ENCODE peak calls at places on chromosomes 5 and 9, in nine cellular contexts. One of them, this sample, is unnamed.

GRCh38 chr9:37989632-37990155 is 79.3 kb downstream of the SHB start:
- DNase-seq in A549: no peak
- DNase-seq in HepG2: no peak
- DNase-seq in K562: no peak
- DNase-seq in HCT116: no peak
- DNase-seq in H1: no peak
- DNase-seq in SK-N-SH: no peak
- DNase-seq in GM12878: no peak
- DNase-seq in NB4: no peak
- DNase-seq in this sample: no peak

GRCh38 chr9:119004618-119004990 is 364.6 kb downstream of the BRINP1 start:
- DNase-seq in A549: peak; percentile 5
- DNase-seq in HepG2: peak; percentile 12
- DNase-seq in K562: no peak
- DNase-seq in HCT116: no peak
- DNase-seq in H1: no peak
- DNase-seq in SK-N-SH: no peak
- DNase-seq in GM12878: no peak
- DNase-seq in NB4: no peak
- DNase-seq in this sample: no peak

GRCh38 chr5:54895816-54896341 is 89.5 kb downstream of the ESM1 start:
- DNase-seq in A549: peak; percentile 49
- DNase-seq in HepG2: peak; percentile 28
- DNase-seq in K562: peak; percentile 47
- DNase-seq in HCT116: peak; percentile 39
- DNase-seq in H1: no peak
- DNase-seq in SK-N-SH: peak; percentile 36
- DNase-seq in GM12878: no peak
- DNase-seq in NB4: peak; percentile 42
- DNase-seq in this sample: peak; percentile 17

GRCh38 chr9:99040911-99041582 is 63.9 kb upstream of the TGFBR1 start:
- DNase-seq in A549: peak; percentile 5
- DNase-seq in HepG2: no peak
- DNase-seq in K562: no peak
- DNase-seq in HCT116: no peak
- DNase-seq in H1: no peak
- DNase-seq in SK-N-SH: no peak
- DNase-seq in GM12878: no peak
- DNase-seq in NB4: peak; percentile 95
- DNase-seq in this sample: no peak

GRCh38 chr9:19445452-19445851 is 36.6 kb downstream of the ACER2 start:
- DNase-seq in A549: no peak
- DNase-seq in HepG2: no peak
- DNase-seq in K562: no peak
- DNase-seq in HCT116: no peak
- DNase-seq in H1: no peak
- DNase-seq in SK-N-SH: no peak
- DNase-seq in GM12878: no peak
- DNase-seq in NB4: no peak
- DNase-seq in this sample: no peak

GRCh38 chr9:137306546-137307254 is 4.6 kb upstream of the NRARP start:
- DNase-seq in A549: no peak
- DNase-seq in HepG2: no peak
- DNase-seq in K562: no peak
- DNase-seq in HCT116: no peak
- DNase-seq in H1: no peak
- DNase-seq in SK-N-SH: peak; percentile 27
- DNase-seq in GM12878: no peak
- DNase-seq in NB4: no peak
- DNase-seq in this sample: no peak

GRCh38 chr5:14743601-14744295 is 79.2 kb downstream of the OTULIN start:
- DNase-seq in A549: no peak
- DNase-seq in HepG2: no peak
- DNase-seq in K562: no peak
- DNase-seq in HCT116: no peak
- DNase-seq in H1: no peak
- DNase-seq in SK-N-SH: no peak
- DNase-seq in GM12878: no peak
- DNase-seq in NB4: no peak
- DNase-seq in this sample: no peak

GRCh38 chr5:154159343-154159742 is 31.2 kb upstream of the GALNT10 start:
- DNase-seq in A549: no peak
- DNase-seq in HepG2: no peak
- DNase-seq in K562: no peak
- DNase-seq in HCT116: no peak
- DNase-seq in H1: no peak
- DNase-seq in SK-N-SH: no peak
- DNase-seq in GM12878: no peak
- DNase-seq in NB4: no peak
- DNase-seq in this sample: no peak

GRCh38 chr9:84669293-84670105 is at the start of gene NTRK2:
- DNase-seq in A549: peak; percentile 17
- DNase-seq in HepG2: no peak
- DNase-seq in K562: no peak
- DNase-seq in HCT116: no peak
- DNase-seq in H1: peak; percentile 72
- DNase-seq in SK-N-SH: peak; percentile 65
- DNase-seq in GM12878: no peak
- DNase-seq in NB4: no peak
- DNase-seq in this sample: peak; percentile 54

GRCh38 chr5:55533806-55534435 is 843 bp downstream of the PLPP1 start:
- DNase-seq in A549: peak; percentile 45
- DNase-seq in HepG2: peak; percentile 54
- DNase-seq in K562: no peak
- DNase-seq in HCT116: no peak
- DNase-seq in H1: no peak
- DNase-seq in SK-N-SH: peak; percentile 81
- DNase-seq in GM12878: peak; percentile 9
- DNase-seq in NB4: no peak
- DNase-seq in this sample: no peak

GRCh38 chr5:72281764-72282499 is 38.1 kb downstream of the MRPS27 start:
- DNase-seq in A549: peak; percentile 56
- DNase-seq in HepG2: peak; percentile 35
- DNase-seq in K562: peak; percentile 64
- DNase-seq in HCT116: peak; percentile 45
- DNase-seq in H1: no peak
- DNase-seq in SK-N-SH: peak; percentile 45
- DNase-seq in GM12878: no peak
- DNase-seq in NB4: peak; percentile 4
- DNase-seq in this sample: no peak

GRCh38 chr5:128254789-128255188 is 171.2 kb downstream of the SLC12A2 start:
- DNase-seq in A549: no peak
- DNase-seq in HepG2: no peak
- DNase-seq in K562: no peak
- DNase-seq in HCT116: no peak
- DNase-seq in H1: no peak
- DNase-seq in SK-N-SH: no peak
- DNase-seq in GM12878: no peak
- DNase-seq in NB4: no peak
- DNase-seq in this sample: no peak

GRCh38 chr5:71932649-71933338 is 174.5 kb upstream of the MAP1B start:
- DNase-seq in A549: peak; percentile 93
- DNase-seq in HepG2: peak; percentile 76
- DNase-seq in K562: peak; percentile 72
- DNase-seq in HCT116: peak; percentile 36
- DNase-seq in H1: peak; percentile 58
- DNase-seq in SK-N-SH: no peak
- DNase-seq in GM12878: no peak
- DNase-seq in NB4: no peak
- DNase-seq in this sample: peak; percentile 50

GRCh38 chr9:84002344-84002743 is 21.7 kb downstream of the RMI1 start:
- DNase-seq in A549: no peak
- DNase-seq in HepG2: no peak
- DNase-seq in K562: no peak
- DNase-seq in HCT116: no peak
- DNase-seq in H1: no peak
- DNase-seq in SK-N-SH: no peak
- DNase-seq in GM12878: no peak
- DNase-seq in NB4: no peak
- DNase-seq in this sample: no peak

GRCh38 chr5:17441351-17441750 is 56.7 kb upstream of the TAF11L2 start:
- DNase-seq in A549: peak; percentile 36
- DNase-seq in HepG2: no peak
- DNase-seq in K562: no peak
- DNase-seq in HCT116: no peak
- DNase-seq in H1: no peak
- DNase-seq in SK-N-SH: no peak
- DNase-seq in GM12878: no peak
- DNase-seq in NB4: no peak
- DNase-seq in this sample: no peak

GRCh38 chr5:6365142-6365976 is 13.0 kb downstream of the MED10 start:
- DNase-seq in A549: no peak
- DNase-seq in HepG2: no peak
- DNase-seq in K562: no peak
- DNase-seq in HCT116: no peak
- DNase-seq in H1: no peak
- DNase-seq in SK-N-SH: no peak
- DNase-seq in GM12878: no peak
- DNase-seq in NB4: no peak
- DNase-seq in this sample: no peak
- TF ChIP-seq MAX in A549: no peak
- TF ChIP-seq MAX in HepG2: no peak
- TF ChIP-seq MAX in K562: no peak
- TF ChIP-seq MAX in HCT116: no peak
- TF ChIP-seq MAX in H1: no peak
- TF ChIP-seq MAX in SK-N-SH: no peak
- TF ChIP-seq MAX in GM12878: no peak
- TF ChIP-seq MAX in NB4: no peak
- TF ChIP-seq MAX in this sample: no peak

DNA sequence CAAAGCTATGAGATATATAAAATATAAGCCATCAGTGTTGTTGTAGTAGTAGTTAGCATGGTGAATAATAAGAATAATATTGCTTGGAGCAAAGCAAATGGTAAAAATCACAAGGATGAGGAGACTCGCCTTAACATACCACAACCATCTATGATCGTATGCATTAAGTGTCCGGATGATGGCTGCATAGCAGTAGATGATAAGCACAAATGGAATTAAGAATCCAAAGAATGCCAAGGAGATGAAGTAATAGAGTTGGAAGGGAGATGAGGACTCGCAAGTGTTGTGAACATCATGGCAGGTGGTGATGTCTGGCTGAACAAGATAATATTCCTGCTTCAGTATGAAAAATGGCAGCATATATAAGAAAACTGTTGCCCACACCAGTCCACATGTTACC is 5.5 kb downstream of the F2RL2 start:
- DNase-seq in A549: peak; percentile 25
- DNase-seq in HepG2: no peak
- DNase-seq in K562: no peak
- DNase-seq in HCT116: no peak
- DNase-seq in H1: no peak
- DNase-seq in SK-N-SH: no peak
- DNase-seq in GM12878: no peak
- DNase-seq in NB4: no peak
- DNase-seq in this sample: no peak
- TF ChIP-seq MAX in A549: no peak
- TF ChIP-seq MAX in HepG2: no peak
- TF ChIP-seq MAX in K562: no peak
- TF ChIP-seq MAX in HCT116: no peak
- TF ChIP-seq MAX in H1: no peak
- TF ChIP-seq MAX in SK-N-SH: no peak
- TF ChIP-seq MAX in GM12878: no peak
- TF ChIP-seq MAX in NB4: no peak
- TF ChIP-seq MAX in this sample: no peak

GRCh38 chr5:74408150-74409043 is 232.1 kb downstream of the ENC1 start:
- DNase-seq in A549: peak; percentile 39
- DNase-seq in HepG2: peak; percentile 96
- DNase-seq in K562: no peak
- DNase-seq in HCT116: no peak
- DNase-seq in H1: no peak
- DNase-seq in SK-N-SH: no peak
- DNase-seq in GM12878: no peak
- DNase-seq in NB4: no peak
- DNase-seq in this sample: no peak
- TF ChIP-seq MAX in A549: no peak
- TF ChIP-seq MAX in HepG2: no peak
- TF ChIP-seq MAX in K562: no peak
- TF ChIP-seq MAX in HCT116: no peak
- TF ChIP-seq MAX in H1: no peak
- TF ChIP-seq MAX in SK-N-SH: no peak
- TF ChIP-seq MAX in GM12878: no peak
- TF ChIP-seq MAX in NB4: no peak
- TF ChIP-seq MAX in this sample: no peak

DNA sequence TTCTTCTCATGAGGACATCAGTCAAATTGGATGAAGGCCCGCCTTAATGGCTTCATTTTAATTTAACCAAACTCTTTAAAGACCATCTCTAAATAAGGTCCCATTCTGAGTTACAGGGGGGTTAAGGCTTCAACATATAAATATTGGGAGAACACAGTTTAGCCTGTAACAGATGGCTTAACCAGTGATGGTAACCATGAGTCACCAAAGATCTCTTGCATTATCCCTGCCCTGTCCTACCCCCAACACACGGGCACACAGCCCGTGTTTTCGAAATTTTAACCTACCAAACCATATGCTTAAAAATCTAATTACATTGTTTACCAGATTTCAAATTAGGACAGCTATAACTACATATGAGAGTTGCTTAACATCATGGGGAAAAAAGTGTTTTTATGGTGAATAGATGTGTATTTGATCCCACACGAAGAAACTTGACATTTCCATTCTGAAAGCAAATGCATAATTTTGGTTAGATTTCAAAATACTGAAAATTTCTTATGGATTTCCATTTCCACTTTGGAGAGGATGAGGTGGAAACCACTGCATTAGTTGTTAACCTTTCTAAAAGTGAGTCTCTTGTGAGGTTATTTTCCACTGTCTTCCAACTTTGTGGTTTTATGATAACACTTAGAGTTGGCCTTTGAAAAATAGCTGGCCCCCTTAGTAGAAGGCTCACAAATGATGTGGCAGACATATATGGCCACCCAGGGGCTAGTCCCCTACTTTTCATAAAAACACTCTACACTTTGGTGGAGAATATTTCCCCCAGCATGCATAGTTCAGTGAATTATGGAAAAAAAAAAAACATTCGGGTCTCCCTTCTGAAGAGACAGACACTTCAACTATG is 849.3 kb downstream of the TLE1 start:
- DNase-seq in A549: no peak
- DNase-seq in HepG2: no peak
- DNase-seq in K562: no peak
- DNase-seq in HCT116: no peak
- DNase-seq in H1: no peak
- DNase-seq in SK-N-SH: no peak
- DNase-seq in GM12878: no peak
- DNase-seq in NB4: no peak
- DNase-seq in this sample: no peak
- TF ChIP-seq MAX in A549: no peak
- TF ChIP-seq MAX in HepG2: no peak
- TF ChIP-seq MAX in K562: no peak
- TF ChIP-seq MAX in HCT116: no peak
- TF ChIP-seq MAX in H1: no peak
- TF ChIP-seq MAX in SK-N-SH: no peak
- TF ChIP-seq MAX in GM12878: no peak
- TF ChIP-seq MAX in NB4: no peak
- TF ChIP-seq MAX in this sample: no peak